ENCODE peak calls at places on chromosome 16, in six cellular contexts. X, K, B, C, P and G are unnamed samples.

GRCh38 chr16:67399218-67399733 is 6.0 kb upstream of the TPPP3 start:
- DNase-seq in K (no peak), X (peak), P (peak), B (no peak), C (peak), G (no peak)

GRCh38 chr16:68300736-68301459 is 9.8 kb downstream of the SLC7A6OS start:
- DNase-seq in B (no peak), C (no peak), P (no peak), K (no peak), X (no peak), G (no peak)

GRCh38 chr16:81315271-81316175 is 761 bp downstream of the GAN start:
- DNase-seq in B (peak), X (peak), K (peak), P (peak), C (peak), G (no peak)

GRCh38 chr16:12120331-12120981 is 143.9 kb downstream of the SNX29 start:
- DNase-seq in X (peak), P (no peak), K (no peak), C (peak), B (no peak), G (no peak)

GRCh38 chr16:87602005-87602790 is at the start of gene JPH3:
- DNase-seq in B (no peak), P (peak), C (no peak), K (no peak), X (no peak), G (no peak)

GRCh38 chr16:57894390-57895080 is 76.4 kb downstream of the CNGB1 start:
- DNase-seq in B (no peak), C (no peak), X (no peak), P (no peak), K (no peak), G (no peak)

GRCh38 chr16:67796099-67796718 is 10.2 kb downstream of the RANBP10 start:
- DNase-seq in C (no peak), X (no peak), P (no peak), K (no peak), B (no peak), G (no peak)

GRCh38 chr16:69709456-69710084 is 16.8 kb downstream of the NQO1 start:
- DNase-seq in C (no peak), X (peak), P (peak), K (no peak), B (no peak), G (peak)

GRCh38 chr16:58010886-58011285 is 9.7 kb downstream of the USB1 start:
- DNase-seq in K (no peak), P (no peak), X (no peak), C (peak), B (no peak), G (no peak)

GRCh38 chr16:23952128-23953041 is 116.6 kb downstream of the PRKCB start:
- DNase-seq in K (no peak), C (peak), P (peak), X (no peak), B (no peak), G (no peak)

GRCh38 chr16:75374388-75374787 is 58.9 kb downstream of the CFDP1 start:
- DNase-seq in K (no peak), B (no peak), P (no peak), C (no peak), X (no peak), G (no peak)

GRCh38 chr16:15701975-15702970 is 52.2 kb downstream of the NDE1 start:
- DNase-seq in P (no peak), B (no peak), C (no peak), X (no peak), K (no peak), G (no peak)

GRCh38 chr16:11329080-11329491 is 16.2 kb upstream of the RMI2 start:
- DNase-seq in K (no peak), X (no peak), B (no peak), P (no peak), C (peak), G (no peak)

GRCh38 chr16:14325921-14326401 is 254.8 kb downstream of the MRTFB start:
- DNase-seq in B (no peak), X (peak), C (no peak), K (no peak), P (peak), G (no peak)

GRCh38 chr16:74867281-74867849 is 92.7 kb upstream of the FA2H start:
- DNase-seq in C (no peak), X (no peak), K (no peak), B (no peak), P (no peak), G (no peak)

GRCh38 chr16:11683140-11683539 is 14.9 kb downstream of the SNN start:
- DNase-seq in B (no peak), K (no peak), X (no peak), C (no peak), P (no peak), G (no peak)

GRCh38 chr16:11188801-11189740 is 66.9 kb downstream of the SOCS1 start:
- DNase-seq in K (no peak), B (no peak), C (no peak), X (no peak), P (no peak), G (no peak)

GRCh38 chr16:52906271-52906670 is 146.4 kb downstream of the CHD9NB start:
- DNase-seq in B (no peak), C (no peak), X (no peak), P (no peak), K (no peak), G (no peak)

GRCh38 chr16:80028581-80029380 is 428.2 kb upstream of the MAF start:
- DNase-seq in K (no peak), B (no peak), P (no peak), C (no peak), X (no peak), G (no peak)

GRCh38 chr16:50902457-50902856 is 160.6 kb downstream of the CYLD start:
- DNase-seq in C (no peak), X (no peak), K (no peak), P (no peak), B (no peak), G (no peak)

GRCh38 chr16:73183678-73184092 is 135.8 kb upstream of the ZFHX3 start:
- DNase-seq in B (no peak), X (peak), C (no peak), P (peak), K (no peak), G (no peak)

GRCh38 chr16:50373345-50373701 is 4.5 kb upstream of the BRD7 start:
- DNase-seq in K (no peak), B (no peak), X (no peak), C (no peak), P (no peak), G (no peak)

GRCh38 chr16:10896165-10896564 is 19.2 kb downstream of the CIITA start:
- DNase-seq in P (no peak), X (no peak), K (no peak), B (no peak), C (no peak), G (no peak)

GRCh38 chr16:85989376-85989775 is 90.4 kb downstream of the IRF8 start:
- DNase-seq in X (no peak), C (no peak), B (no peak), P (no peak), K (no peak), G (no peak)

GRCh38 chr16:85173077-85173980 is 61.1 kb upstream of the CIBAR2 start:
- DNase-seq in B (no peak), C (peak), K (no peak), P (peak), X (peak), G (no peak)

GRCh38 chr16:19717319-19717718 is 708 bp downstream of the KNOP1 start:
- DNase-seq in P (no peak), K (no peak), B (no peak), C (peak), X (no peak), G (no peak)

GRCh38 chr16:10964891-10965326 is 20.5 kb downstream of the CLEC16A start:
- DNase-seq in B (peak), C (no peak), K (no peak), X (no peak), P (no peak), G (no peak)

GRCh38 chr16:69112285-69113129 is 7.1 kb downstream of the HAS3 start:
- DNase-seq in B (peak), X (peak), K (no peak), C (peak), P (peak), G (no peak)

GRCh38 chr16:2968368-2968737 is 795 bp upstream of the PAQR4 start:
- DNase-seq in K (no peak), X (no peak), P (no peak), C (no peak), B (no peak), G (no peak)

GRCh38 chr16:89139907-89140361 is 31.6 kb upstream of the CDH15 start:
- DNase-seq in C (no peak), P (no peak), X (no peak), B (no peak), K (no peak), G (no peak)

GRCh38 chr16:73020409-73020884 is 27.5 kb downstream of the ZFHX3 start:
- DNase-seq in B (no peak), P (no peak), K (no peak), X (peak), C (no peak), G (no peak)

GRCh38 chr16:30397776-30398659 is 2.8 kb downstream of the ZNF48 start:
- DNase-seq in K (no peak), X (no peak), P (no peak), C (no peak), B (no peak), G (no peak)

GRCh38 chr16:17509194-17509593 is 38.4 kb upstream of the XYLT1 start:
- DNase-seq in C (peak), K (no peak), B (no peak), P (no peak), X (no peak), G (no peak)

GRCh38 chr16:14434860-14435259 is 195.2 kb downstream of the PARN start:
- DNase-seq in K (no peak), P (no peak), B (no peak), X (no peak), C (peak), G (no peak)

GRCh38 chr16:66656547-66656946 is 40.0 kb downstream of the CMTM4 start:
- DNase-seq in C (no peak), X (no peak), P (no peak), K (no peak), B (no peak), G (no peak)

GRCh38 chr16:27406729-27407128 is 4.8 kb downstream of the IL21R start:
- DNase-seq in P (no peak), K (no peak), B (no peak), X (no peak), C (no peak), G (no peak)

GRCh38 chr16:80407265-80407987 is 133.4 kb upstream of the DYNLRB2 start:
- DNase-seq in X (no peak), B (no peak), P (no peak), C (no peak), K (no peak), G (no peak)

GRCh38 chr16:89354325-89354724 is 136.0 kb downstream of the ANKRD11 start:
- DNase-seq in K (no peak), C (no peak), B (no peak), X (no peak), P (no peak), G (no peak)

GRCh38 chr16:57306676-57307341 is 22.3 kb upstream of the PLLP start:
- DNase-seq in C (no peak), B (no peak), X (no peak), P (no peak), K (no peak), G (no peak)